ENCODE peak calls at places on chromosomes 6 and 20, in eight cellular contexts. One of them, this sample, is unnamed.

GRCh38 chr6:1701668-1702353 is 92.1 kb downstream of the FOXC1 start:
- DNase-seq in foreskin fibroblast: peak
- DNase-seq in epithelial cell of esophagus: peak
- DNase-seq in brain microvascular endothelial cell: peak
- DNase-seq in mammary epithelial cell: no peak
- DNase-seq in heart right ventricle: no peak
- DNase-seq in AG04449: peak
- DNase-seq in pancreas: no peak
- DNase-seq in this sample: no peak

GRCh38 chr6:34560366-34561226 is 4.5 kb upstream of the SPDEF start:
- DNase-seq in foreskin fibroblast: peak
- DNase-seq in epithelial cell of esophagus: no peak
- DNase-seq in brain microvascular endothelial cell: peak
- DNase-seq in mammary epithelial cell: no peak
- DNase-seq in heart right ventricle: no peak
- DNase-seq in AG04449: no peak
- DNase-seq in pancreas: peak
- DNase-seq in this sample: no peak

GRCh38 chr6:4788953-4789584 is 12.9 kb downstream of the CDYL start:
- DNase-seq in foreskin fibroblast: no peak
- DNase-seq in epithelial cell of esophagus: no peak
- DNase-seq in brain microvascular endothelial cell: no peak
- DNase-seq in mammary epithelial cell: no peak
- DNase-seq in heart right ventricle: no peak
- DNase-seq in AG04449: no peak
- DNase-seq in pancreas: no peak
- DNase-seq in this sample: no peak

GRCh38 chr20:46174469-46175126 is 56.5 kb downstream of the CD40 start:
- DNase-seq in foreskin fibroblast: peak
- DNase-seq in epithelial cell of esophagus: peak
- DNase-seq in brain microvascular endothelial cell: peak
- DNase-seq in mammary epithelial cell: peak
- DNase-seq in heart right ventricle: peak
- DNase-seq in AG04449: no peak
- DNase-seq in pancreas: peak
- DNase-seq in this sample: peak

GRCh38 chr6:41755895-41756294 is 8.7 kb upstream of the PGC start:
- DNase-seq in foreskin fibroblast: no peak
- DNase-seq in epithelial cell of esophagus: no peak
- DNase-seq in brain microvascular endothelial cell: no peak
- DNase-seq in mammary epithelial cell: no peak
- DNase-seq in heart right ventricle: no peak
- DNase-seq in AG04449: no peak
- DNase-seq in pancreas: peak
- DNase-seq in this sample: no peak

GRCh38 chr6:33897193-33897479 is 93.3 kb upstream of the MLN start:
- DNase-seq in foreskin fibroblast: no peak
- DNase-seq in epithelial cell of esophagus: no peak
- DNase-seq in brain microvascular endothelial cell: no peak
- DNase-seq in mammary epithelial cell: no peak
- DNase-seq in heart right ventricle: no peak
- DNase-seq in AG04449: no peak
- DNase-seq in pancreas: no peak
- DNase-seq in this sample: no peak

GRCh38 chr6:168331058-168331457 is 11.5 kb upstream of the DACT2 start:
- DNase-seq in foreskin fibroblast: no peak
- DNase-seq in epithelial cell of esophagus: no peak
- DNase-seq in brain microvascular endothelial cell: no peak
- DNase-seq in mammary epithelial cell: no peak
- DNase-seq in heart right ventricle: no peak
- DNase-seq in AG04449: no peak
- DNase-seq in pancreas: no peak
- DNase-seq in this sample: no peak

GRCh38 chr6:20056350-20056992 is 155.8 kb downstream of the MBOAT1 start:
- DNase-seq in foreskin fibroblast: peak
- DNase-seq in epithelial cell of esophagus: peak
- DNase-seq in brain microvascular endothelial cell: peak
- DNase-seq in mammary epithelial cell: peak
- DNase-seq in heart right ventricle: no peak
- DNase-seq in AG04449: peak
- DNase-seq in pancreas: no peak
- DNase-seq in this sample: peak

GRCh38 chr20:1632228-1632577 is 12.4 kb upstream of the SIRPB1 start:
- DNase-seq in foreskin fibroblast: no peak
- DNase-seq in epithelial cell of esophagus: no peak
- DNase-seq in brain microvascular endothelial cell: no peak
- DNase-seq in mammary epithelial cell: no peak
- DNase-seq in heart right ventricle: no peak
- DNase-seq in AG04449: no peak
- DNase-seq in pancreas: no peak
- DNase-seq in this sample: no peak

DNA sequence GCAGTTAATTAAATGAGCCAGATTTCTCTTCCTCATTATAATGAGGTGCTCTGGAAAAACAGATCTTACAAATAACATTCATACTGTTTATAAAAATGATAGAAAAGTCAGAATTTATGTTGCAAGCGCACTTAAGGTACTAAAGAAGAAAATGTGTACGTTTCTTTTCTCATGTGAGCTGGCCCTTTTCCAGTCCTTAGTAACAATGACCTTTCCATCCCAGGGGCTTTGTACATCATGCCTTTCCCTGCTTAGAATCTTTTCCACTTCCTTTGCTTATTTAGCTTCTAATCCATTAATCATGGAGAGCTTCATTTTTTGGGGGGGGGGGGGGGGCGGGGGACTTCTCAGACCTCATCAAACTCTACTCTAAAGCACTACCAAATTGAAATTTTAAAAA is 4.8 kb downstream of the FBXO5 start:
- DNase-seq in foreskin fibroblast: no peak
- DNase-seq in epithelial cell of esophagus: no peak
- DNase-seq in brain microvascular endothelial cell: no peak
- DNase-seq in mammary epithelial cell: no peak
- DNase-seq in heart right ventricle: no peak
- DNase-seq in AG04449: no peak
- DNase-seq in pancreas: no peak
- DNase-seq in this sample: no peak
- H3K4me3 ChIP-seq in foreskin fibroblast: no peak
- H3K4me3 ChIP-seq in epithelial cell of esophagus: no peak
- H3K4me3 ChIP-seq in brain microvascular endothelial cell: no peak
- H3K4me3 ChIP-seq in mammary epithelial cell: no peak
- H3K4me3 ChIP-seq in heart right ventricle: no peak
- H3K4me3 ChIP-seq in AG04449: no peak
- H3K4me3 ChIP-seq in pancreas: no peak
- H3K4me3 ChIP-seq in this sample: no peak

GRCh38 chr6:52104979-52105378 is 17.6 kb upstream of the PKHD1 start:
- DNase-seq in foreskin fibroblast: no peak
- DNase-seq in epithelial cell of esophagus: no peak
- DNase-seq in brain microvascular endothelial cell: no peak
- DNase-seq in mammary epithelial cell: no peak
- DNase-seq in heart right ventricle: no peak
- DNase-seq in AG04449: no peak
- DNase-seq in pancreas: no peak
- DNase-seq in this sample: no peak
- H3K4me3 ChIP-seq in foreskin fibroblast: no peak
- H3K4me3 ChIP-seq in epithelial cell of esophagus: no peak
- H3K4me3 ChIP-seq in brain microvascular endothelial cell: no peak
- H3K4me3 ChIP-seq in mammary epithelial cell: no peak
- H3K4me3 ChIP-seq in heart right ventricle: no peak
- H3K4me3 ChIP-seq in AG04449: no peak
- H3K4me3 ChIP-seq in pancreas: no peak
- H3K4me3 ChIP-seq in this sample: no peak

GRCh38 chr6:112150363-112150762 is 63.0 kb downstream of the FAM229B start:
- DNase-seq in foreskin fibroblast: peak
- DNase-seq in epithelial cell of esophagus: peak
- DNase-seq in brain microvascular endothelial cell: no peak
- DNase-seq in mammary epithelial cell: no peak
- DNase-seq in heart right ventricle: no peak
- DNase-seq in AG04449: no peak
- DNase-seq in pancreas: no peak
- DNase-seq in this sample: no peak

GRCh38 chr6:112155900-112156299 is 68.5 kb downstream of the FAM229B start:
- DNase-seq in foreskin fibroblast: no peak
- DNase-seq in epithelial cell of esophagus: no peak
- DNase-seq in brain microvascular endothelial cell: no peak
- DNase-seq in mammary epithelial cell: no peak
- DNase-seq in heart right ventricle: no peak
- DNase-seq in AG04449: no peak
- DNase-seq in pancreas: no peak
- DNase-seq in this sample: no peak

GRCh38 chr6:112156694-112157093 is 69.3 kb downstream of the FAM229B start:
- DNase-seq in foreskin fibroblast: no peak
- DNase-seq in epithelial cell of esophagus: no peak
- DNase-seq in brain microvascular endothelial cell: no peak
- DNase-seq in mammary epithelial cell: no peak
- DNase-seq in heart right ventricle: no peak
- DNase-seq in AG04449: no peak
- DNase-seq in pancreas: no peak
- DNase-seq in this sample: no peak

GRCh38 chr6:112154711-112155110 is 67.3 kb downstream of the FAM229B start:
- DNase-seq in foreskin fibroblast: no peak
- DNase-seq in epithelial cell of esophagus: no peak
- DNase-seq in brain microvascular endothelial cell: no peak
- DNase-seq in mammary epithelial cell: no peak
- DNase-seq in heart right ventricle: no peak
- DNase-seq in AG04449: no peak
- DNase-seq in pancreas: no peak
- DNase-seq in this sample: no peak

DNA sequence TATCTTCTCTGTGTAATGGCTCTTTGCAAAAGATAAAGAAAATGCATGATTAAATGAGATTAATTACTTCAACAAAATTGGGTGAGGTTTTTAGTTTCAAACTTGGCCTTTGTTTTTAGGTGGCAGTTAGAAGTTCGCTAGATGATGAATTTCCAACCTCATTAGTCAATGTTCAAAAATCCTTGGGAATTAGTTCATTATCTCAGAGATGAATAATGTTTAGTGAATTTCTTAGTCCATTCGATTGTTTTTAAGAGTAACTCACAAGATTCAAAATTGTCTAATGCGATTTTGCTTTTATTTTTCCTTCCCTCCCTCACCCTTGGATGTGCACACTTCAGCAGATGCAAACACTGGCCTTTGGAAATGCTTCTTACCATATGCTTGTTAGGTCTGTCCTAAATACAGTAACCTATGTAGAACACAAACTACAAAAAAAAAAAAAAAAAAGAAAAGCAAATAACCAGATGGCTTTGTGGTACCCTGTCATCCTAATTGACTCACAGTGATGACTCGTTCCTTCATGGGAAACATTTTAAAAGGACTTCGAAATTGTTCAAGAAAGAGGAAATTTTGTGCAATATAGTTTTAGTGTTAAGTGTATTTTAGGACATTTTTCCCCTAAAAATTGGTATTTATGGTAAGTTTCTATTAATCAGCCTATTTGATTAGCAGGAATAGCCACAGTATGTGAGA is 66.7 kb downstream of the FAM229B start:
- DNase-seq in foreskin fibroblast: peak
- DNase-seq in epithelial cell of esophagus: peak
- DNase-seq in brain microvascular endothelial cell: no peak
- DNase-seq in mammary epithelial cell: peak
- DNase-seq in heart right ventricle: no peak
- DNase-seq in AG04449: no peak
- DNase-seq in pancreas: no peak
- DNase-seq in this sample: no peak
- H3K4me3 ChIP-seq in foreskin fibroblast: no peak
- H3K4me3 ChIP-seq in epithelial cell of esophagus: no peak
- H3K4me3 ChIP-seq in brain microvascular endothelial cell: no peak
- H3K4me3 ChIP-seq in mammary epithelial cell: no peak
- H3K4me3 ChIP-seq in heart right ventricle: no peak
- H3K4me3 ChIP-seq in AG04449: no peak
- H3K4me3 ChIP-seq in pancreas: no peak
- H3K4me3 ChIP-seq in this sample: no peak

DNA sequence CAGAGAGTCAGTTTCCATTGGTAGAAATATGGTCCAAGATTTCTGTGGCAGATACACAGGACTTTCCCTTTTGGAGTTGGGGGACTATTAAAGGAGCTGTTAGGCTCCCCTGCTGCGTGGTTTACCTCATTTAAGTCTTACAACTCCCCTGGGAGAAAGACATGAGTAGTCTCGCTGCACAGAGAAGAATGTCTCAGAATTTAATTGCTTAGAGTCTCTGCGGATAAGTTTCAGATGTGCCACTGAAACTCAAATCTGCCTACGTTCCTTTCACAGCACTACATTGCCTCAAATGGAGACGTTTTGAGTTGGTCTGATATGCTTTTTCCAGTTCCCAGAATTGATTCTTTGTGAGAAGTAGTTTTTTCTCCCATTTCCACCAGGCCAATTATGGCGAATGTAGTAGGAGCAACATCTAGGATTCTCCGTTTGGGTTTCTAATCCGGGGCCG is 585 bp upstream of the SLC35F1 start:
- DNase-seq in foreskin fibroblast: no peak
- DNase-seq in epithelial cell of esophagus: no peak
- DNase-seq in brain microvascular endothelial cell: no peak
- DNase-seq in mammary epithelial cell: no peak
- DNase-seq in heart right ventricle: no peak
- DNase-seq in AG04449: no peak
- DNase-seq in pancreas: no peak
- DNase-seq in this sample: no peak
- H3K4me3 ChIP-seq in foreskin fibroblast: peak
- H3K4me3 ChIP-seq in epithelial cell of esophagus: no peak
- H3K4me3 ChIP-seq in brain microvascular endothelial cell: no peak
- H3K4me3 ChIP-seq in mammary epithelial cell: no peak
- H3K4me3 ChIP-seq in heart right ventricle: peak
- H3K4me3 ChIP-seq in AG04449: peak
- H3K4me3 ChIP-seq in pancreas: peak
- H3K4me3 ChIP-seq in this sample: no peak

DNA sequence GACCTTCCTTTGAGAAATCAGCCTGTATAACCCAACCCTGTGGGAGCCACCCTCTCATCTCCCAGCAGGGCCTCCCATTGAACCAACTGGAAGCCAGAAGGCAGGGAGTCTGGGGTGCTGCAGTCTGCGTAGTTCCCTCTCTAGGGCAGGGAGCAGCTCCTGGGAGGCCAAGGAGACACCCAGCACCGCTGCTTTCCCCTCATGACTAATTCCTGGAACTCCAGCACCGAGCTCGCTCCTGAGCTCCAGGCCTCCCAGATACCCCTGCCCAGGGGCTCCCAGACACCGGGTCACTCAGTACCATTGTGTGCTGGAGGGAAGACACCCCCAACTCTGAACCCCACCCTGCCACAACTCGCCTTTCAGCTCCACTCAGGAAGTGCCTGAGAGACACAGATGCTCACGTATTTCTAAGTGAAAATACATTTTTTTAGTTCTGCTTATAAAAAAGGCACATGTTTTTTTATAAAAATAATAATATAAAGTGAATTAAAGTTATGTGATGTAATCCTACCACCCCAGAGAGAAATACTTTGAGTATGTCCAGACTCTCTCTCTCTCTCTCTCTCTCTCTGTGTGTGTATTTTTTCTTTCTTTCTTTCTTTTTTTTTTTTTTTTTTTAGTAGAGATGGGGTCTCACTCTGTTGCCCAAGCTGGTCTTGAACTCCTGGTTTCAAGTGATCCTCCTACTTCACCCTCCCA is 17.5 kb downstream of the PIM1 start:
- DNase-seq in foreskin fibroblast: no peak
- DNase-seq in epithelial cell of esophagus: no peak
- DNase-seq in brain microvascular endothelial cell: no peak
- DNase-seq in mammary epithelial cell: no peak
- DNase-seq in heart right ventricle: no peak
- DNase-seq in AG04449: no peak
- DNase-seq in pancreas: no peak
- DNase-seq in this sample: no peak
- H3K4me3 ChIP-seq in foreskin fibroblast: no peak
- H3K4me3 ChIP-seq in epithelial cell of esophagus: no peak
- H3K4me3 ChIP-seq in brain microvascular endothelial cell: no peak
- H3K4me3 ChIP-seq in mammary epithelial cell: no peak
- H3K4me3 ChIP-seq in heart right ventricle: no peak
- H3K4me3 ChIP-seq in AG04449: no peak
- H3K4me3 ChIP-seq in pancreas: no peak
- H3K4me3 ChIP-seq in this sample: no peak

This sample was measured in Jurkat, Clone E6-1.